ENCODE peak calls at places on chromosome 9, in ten cellular contexts. One of them, this sample, is unnamed.

GRCh38 chr9:135282001-135282731 is 194.7 kb downstream of the OLFM1 start:
- DNase-seq in epithelial cell of proximal tubule: no peak
- DNase-seq in glutamatergic neuron: no peak
- DNase-seq in nucleus accumbens: peak; percentile 65
- DNase-seq in NAMALWA: peak; percentile 76
- DNase-seq in SJSA1: no peak
- DNase-seq in IMR-90: no peak
- DNase-seq in aorta: no peak
- DNase-seq in GM06990: peak; percentile 28
- DNase-seq in memory B cell: no peak
- DNase-seq in this sample: no peak

GRCh38 chr9:76223749-76224340 is 170.4 kb downstream of the RFK start:
- DNase-seq in epithelial cell of proximal tubule: no peak
- DNase-seq in glutamatergic neuron: no peak
- DNase-seq in nucleus accumbens: no peak
- DNase-seq in NAMALWA: no peak
- DNase-seq in SJSA1: no peak
- DNase-seq in IMR-90: peak; percentile 77
- DNase-seq in aorta: no peak
- DNase-seq in GM06990: no peak
- DNase-seq in memory B cell: no peak
- DNase-seq in this sample: no peak

GRCh38 chr9:87959916-87960581 is 14.3 kb downstream of the CDK20 start:
- DNase-seq in epithelial cell of proximal tubule: no peak
- DNase-seq in glutamatergic neuron: no peak
- DNase-seq in nucleus accumbens: no peak
- DNase-seq in NAMALWA: no peak
- DNase-seq in SJSA1: no peak
- DNase-seq in IMR-90: peak; percentile 83
- DNase-seq in aorta: no peak
- DNase-seq in GM06990: no peak
- DNase-seq in memory B cell: no peak
- DNase-seq in this sample: peak; percentile 42

GRCh38 chr9:92154016-92154415 is 38.8 kb upstream of the SPTLC1 start:
- DNase-seq in epithelial cell of proximal tubule: no peak
- DNase-seq in glutamatergic neuron: no peak
- DNase-seq in nucleus accumbens: no peak
- DNase-seq in NAMALWA: no peak
- DNase-seq in SJSA1: no peak
- DNase-seq in IMR-90: no peak
- DNase-seq in aorta: no peak
- DNase-seq in GM06990: no peak
- DNase-seq in memory B cell: no peak
- DNase-seq in this sample: no peak

GRCh38 chr9:22033012-22033630 is 24.0 kb upstream of the CDKN2B start:
- DNase-seq in epithelial cell of proximal tubule: no peak
- DNase-seq in glutamatergic neuron: no peak
- DNase-seq in nucleus accumbens: no peak
- DNase-seq in NAMALWA: no peak
- DNase-seq in SJSA1: no peak
- DNase-seq in IMR-90: no peak
- DNase-seq in aorta: no peak
- DNase-seq in GM06990: no peak
- DNase-seq in memory B cell: no peak
- DNase-seq in this sample: no peak

GRCh38 chr9:82513242-82513750 is 524.7 kb downstream of the SPATA31D1 start:
- DNase-seq in epithelial cell of proximal tubule: no peak
- DNase-seq in glutamatergic neuron: no peak
- DNase-seq in nucleus accumbens: no peak
- DNase-seq in NAMALWA: no peak
- DNase-seq in SJSA1: no peak
- DNase-seq in IMR-90: peak; percentile 72
- DNase-seq in aorta: no peak
- DNase-seq in GM06990: no peak
- DNase-seq in memory B cell: no peak
- DNase-seq in this sample: peak; percentile 16

GRCh38 chr9:122498883-122499288 is 11.7 kb upstream of the OR1J2 start:
- DNase-seq in epithelial cell of proximal tubule: peak; percentile 9
- DNase-seq in glutamatergic neuron: peak; percentile 20
- DNase-seq in nucleus accumbens: no peak
- DNase-seq in NAMALWA: peak; percentile 62
- DNase-seq in SJSA1: no peak
- DNase-seq in IMR-90: peak; percentile 43
- DNase-seq in aorta: no peak
- DNase-seq in GM06990: peak; percentile 4
- DNase-seq in memory B cell: peak; percentile 5
- DNase-seq in this sample: peak; percentile 74

GRCh38 chr9:85610074-85610855 is 131.5 kb downstream of the AGTPBP1 start:
- DNase-seq in epithelial cell of proximal tubule: peak; percentile 36
- DNase-seq in glutamatergic neuron: no peak
- DNase-seq in nucleus accumbens: no peak
- DNase-seq in NAMALWA: peak; percentile 83
- DNase-seq in SJSA1: no peak
- DNase-seq in IMR-90: peak; percentile 82
- DNase-seq in aorta: no peak
- DNase-seq in GM06990: peak; percentile 48
- DNase-seq in memory B cell: peak; percentile 62
- DNase-seq in this sample: peak; percentile 76

GRCh38 chr9:93190133-93190525 is 6.2 kb downstream of the WNK2 start:
- DNase-seq in epithelial cell of proximal tubule: no peak
- DNase-seq in glutamatergic neuron: no peak
- DNase-seq in nucleus accumbens: no peak
- DNase-seq in NAMALWA: no peak
- DNase-seq in SJSA1: no peak
- DNase-seq in IMR-90: no peak
- DNase-seq in aorta: no peak
- DNase-seq in GM06990: no peak
- DNase-seq in memory B cell: no peak
- DNase-seq in this sample: no peak

GRCh38 chr9:7172445-7173115 is 414.8 kb downstream of the KDM4C start:
- DNase-seq in epithelial cell of proximal tubule: no peak
- DNase-seq in glutamatergic neuron: no peak
- DNase-seq in nucleus accumbens: no peak
- DNase-seq in NAMALWA: no peak
- DNase-seq in SJSA1: no peak
- DNase-seq in IMR-90: peak; percentile 63
- DNase-seq in aorta: no peak
- DNase-seq in GM06990: no peak
- DNase-seq in memory B cell: no peak
- DNase-seq in this sample: no peak